ENCODE peak calls at places on chromosome 14, in four cellular contexts. L is CD8-positive, alpha-beta memory T cell; M is activated CD4-positive, alpha-beta T cell treated with anti-CD3 and anti-CD28 coated beads for 36 hours; N is activated T-cell treated with anti-CD3 and anti-CD28 coated beads, Interleukin-2, amount 50 U/mL, for 24 hours. D is an unnamed sample.
A peak's percentile ranks its signal among the peaks of the same experiment; 100 is the strongest.

GRCh38 chr14:75201087-75201486 is 24.7 kb upstream of the TMED10 start:
- DNase-seq in N (no peak), L (no peak), M (no peak), D (no peak)

GRCh38 chr14:95535226-95536021 is 574 bp downstream of the GLRX5 start:
- DNase-seq in N (peak; percentile 47), M (peak; percentile 38), L (no peak), D (no peak)

GRCh38 chr14:49975286-49975685 is 82.4 kb downstream of the ARF6 start:
- DNase-seq in L (no peak), M (no peak), N (no peak), D (no peak)

GRCh38 chr14:44370727-44371126 is 136.4 kb downstream of the FSCB start:
- DNase-seq in L (no peak), M (no peak), N (no peak), D (no peak)

GRCh38 chr14:58809520-58809919 is 171.8 kb downstream of the DACT1 start:
- DNase-seq in M (no peak), L (no peak), N (no peak), D (no peak)

GRCh38 chr14:24212924-24213865 is at the start of gene CHMP4A:
- DNase-seq in N (peak; percentile 93), M (peak; percentile 99), L (peak; percentile 96), D (peak; percentile 23)

GRCh38 chr14:79596531-79596930 is 614.8 kb downstream of the DIO2 start:
- DNase-seq in M (no peak), L (no peak), N (no peak), D (no peak)

GRCh38 chr14:92646952-92647461 is 101.4 kb downstream of the LGMN start:
- DNase-seq in M (no peak), N (no peak), L (no peak), D (no peak)

GRCh38 chr14:52121441-52121840 is 52.6 kb upstream of the NID2 start:
- DNase-seq in M (no peak), L (no peak), N (no peak), D (no peak)

GRCh38 chr14:71148627-71149026 is 241.4 kb downstream of the PCNX1 start:
- DNase-seq in N (no peak), L (no peak), M (no peak), D (no peak)

GRCh38 chr14:36020120-36021029 is 156.1 kb downstream of the PTCSC3 start:
- DNase-seq in M (no peak), N (no peak), L (no peak), D (no peak)

GRCh38 chr14:70716483-70716882 is 74.8 kb downstream of the TTC9 start:
- DNase-seq in L (no peak), M (no peak), N (no peak), D (no peak)

GRCh38 chr14:55802986-55803431 is 223.0 kb downstream of the KTN1 start:
- DNase-seq in M (peak; percentile 39), N (no peak), L (no peak), D (no peak)

GRCh38 chr14:61662437-61663311 is 32.6 kb upstream of the HIF1A start:
- DNase-seq in M (peak; percentile 73), N (peak; percentile 73), L (peak; percentile 66), D (no peak)

GRCh38 chr14:57492859-57493258 is 798 bp downstream of the CCDC198 start:
- DNase-seq in L (no peak), M (no peak), N (no peak), D (no peak)

GRCh38 chr14:67837011-67837624 is 17.5 kb downstream of the RAD51B start:
- DNase-seq in L (peak; percentile 62), M (peak; percentile 68), N (no peak), D (no peak)